ENCODE peak calls at places on chromosomes 16 and 17, in four cellular contexts. X is neural progenitor cell, P is cardiac muscle cell, L is body of pancreas. Z is an unnamed sample. For H3K4me1, the result is how much of the 10 kb centered on the place peaks cover.

GRCh38 chr17:47983492-47984223 is 12.7 kb downstream of the CDK5RAP3 start:
- DNase-seq in X (no peak), P (no peak), L (no peak), Z (no peak)

GRCh38 chr17:73600103-73600871 is 44.0 kb downstream of the SDK2 start:
- DNase-seq in X (no peak), P (peak), L (no peak), Z (no peak)

GRCh38 chr17:80599546-80600305 is 55.1 kb downstream of the RPTOR start:
- DNase-seq in X (no peak), P (no peak), L (peak), Z (no peak)

GRCh38 chr16:80899804-80900592 is 95.6 kb upstream of the CDYL2 start:
- DNase-seq in X (no peak), P (peak), L (peak), Z (peak)

GRCh38 chr17:55407641-55408566 is 13.7 kb downstream of the MMD start:
- DNase-seq in X (no peak), P (peak), L (no peak), Z (no peak)

GRCh38 chr16:69201291-69201690 is 14.3 kb downstream of the SNTB2 start:
- DNase-seq in X (no peak), P (no peak), L (no peak), Z (no peak)

GRCh38 chr17:80082403-80083135 is 18.8 kb upstream of the GAA start:
- DNase-seq in X (peak), P (peak), L (peak), Z (peak)

GRCh38 chr16:87922250-87922871 is 14.0 kb downstream of the CA5A start:
- DNase-seq in X (no peak), P (no peak), L (peak), Z (no peak)

GRCh38 chr17:31842416-31843381 is 16.3 kb downstream of the COPRS start:
- DNase-seq in X (peak), P (peak), L (peak), Z (no peak)

GRCh38 chr17:34235389-34236028 is 19.6 kb upstream of the CCL2 start:
- DNase-seq in X (peak), P (peak), L (peak), Z (no peak)

GRCh38 chr17:48611213-48611612 is 396 bp upstream of the HOXB7 start:
- DNase-seq in X (no peak), P (no peak), L (no peak), Z (no peak)

GRCh38 chr16:86393907-86394626 is 116.3 kb upstream of the FOXF1 start:
- DNase-seq in X (no peak), P (no peak), L (no peak), Z (no peak)

GRCh38 chr17:80611831-80612230 is 67.2 kb downstream of the RPTOR start:
- DNase-seq in X (no peak), P (no peak), L (no peak), Z (no peak)

GRCh38 chr17:43898446-43898845 is 8.9 kb downstream of the MPP2 start:
- DNase-seq in X (no peak), P (no peak), L (no peak), Z (no peak)

GRCh38 chr17:16314189-16314588 is 39.1 kb downstream of the CENPV start:
- DNase-seq in X (no peak), P (no peak), L (no peak), Z (no peak)

GRCh38 chr17:31248986-31249385 is 48.1 kb downstream of the OMG start:
- DNase-seq in X (no peak), P (peak), L (no peak), Z (peak)

GRCh38 chr16:78606572-78606971 is 507.1 kb downstream of the WWOX start:
- DNase-seq in X (peak), P (no peak), L (no peak), Z (no peak)

DNA sequence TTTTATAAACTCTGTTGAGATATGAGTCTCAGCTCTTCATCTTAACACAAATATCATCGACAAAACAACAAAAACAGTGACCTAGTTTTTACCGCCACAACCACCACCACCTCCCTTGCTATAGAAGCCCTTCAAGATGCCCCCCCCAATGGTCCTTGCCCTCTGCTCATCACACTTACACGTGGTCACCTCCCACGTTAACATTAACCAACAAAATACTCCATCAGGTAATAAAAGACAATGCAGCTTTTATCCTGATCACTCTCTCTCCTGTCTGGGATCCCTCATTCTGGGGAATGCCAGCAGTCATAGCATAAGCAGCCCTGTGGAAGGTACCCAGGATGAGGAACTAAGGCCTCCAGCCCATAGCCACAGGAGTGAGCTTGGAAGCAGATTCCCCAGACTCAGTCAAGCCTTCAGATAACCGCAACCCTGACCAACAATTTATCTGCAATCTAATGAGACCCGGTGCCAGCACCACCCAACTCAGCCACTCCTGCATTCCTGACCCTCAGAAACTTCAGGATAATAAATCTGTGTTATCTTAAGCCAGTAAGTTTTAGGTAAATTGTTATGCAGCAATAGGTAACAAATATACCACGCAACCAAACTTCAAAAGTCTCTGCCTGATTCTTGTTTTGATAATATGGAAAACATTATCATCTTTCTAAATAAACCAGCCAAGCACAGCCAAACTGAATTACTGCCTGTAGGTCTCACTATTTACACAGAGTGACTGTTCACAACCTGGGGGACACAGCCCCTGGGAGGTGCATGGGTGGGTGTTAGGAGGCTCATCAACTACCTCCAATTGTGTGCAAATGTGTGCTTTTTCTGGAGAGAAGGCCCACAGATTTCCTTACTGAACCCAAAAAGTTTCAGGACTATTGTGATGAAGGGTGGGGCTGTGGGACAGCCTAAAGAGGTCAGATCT is 6.1 kb downstream of the PECAM1 start:
- DNase-seq in X (no peak), P (no peak), L (no peak), Z (peak)
- H3K4me1 ChIP-seq in X (under half), P (under half), L (under half), Z (under half)

GRCh38 chr16:17591655-17592405 is 121.1 kb upstream of the XYLT1 start:
- DNase-seq in X (no peak), P (no peak), L (no peak), Z (peak)

GRCh38 chr16:17585449-17586080 is 114.8 kb upstream of the XYLT1 start:
- DNase-seq in X (no peak), P (no peak), L (no peak), Z (peak)

GRCh38 chr16:17589898-17590297 is 119.1 kb upstream of the XYLT1 start:
- DNase-seq in X (no peak), P (no peak), L (no peak), Z (no peak)

DNA sequence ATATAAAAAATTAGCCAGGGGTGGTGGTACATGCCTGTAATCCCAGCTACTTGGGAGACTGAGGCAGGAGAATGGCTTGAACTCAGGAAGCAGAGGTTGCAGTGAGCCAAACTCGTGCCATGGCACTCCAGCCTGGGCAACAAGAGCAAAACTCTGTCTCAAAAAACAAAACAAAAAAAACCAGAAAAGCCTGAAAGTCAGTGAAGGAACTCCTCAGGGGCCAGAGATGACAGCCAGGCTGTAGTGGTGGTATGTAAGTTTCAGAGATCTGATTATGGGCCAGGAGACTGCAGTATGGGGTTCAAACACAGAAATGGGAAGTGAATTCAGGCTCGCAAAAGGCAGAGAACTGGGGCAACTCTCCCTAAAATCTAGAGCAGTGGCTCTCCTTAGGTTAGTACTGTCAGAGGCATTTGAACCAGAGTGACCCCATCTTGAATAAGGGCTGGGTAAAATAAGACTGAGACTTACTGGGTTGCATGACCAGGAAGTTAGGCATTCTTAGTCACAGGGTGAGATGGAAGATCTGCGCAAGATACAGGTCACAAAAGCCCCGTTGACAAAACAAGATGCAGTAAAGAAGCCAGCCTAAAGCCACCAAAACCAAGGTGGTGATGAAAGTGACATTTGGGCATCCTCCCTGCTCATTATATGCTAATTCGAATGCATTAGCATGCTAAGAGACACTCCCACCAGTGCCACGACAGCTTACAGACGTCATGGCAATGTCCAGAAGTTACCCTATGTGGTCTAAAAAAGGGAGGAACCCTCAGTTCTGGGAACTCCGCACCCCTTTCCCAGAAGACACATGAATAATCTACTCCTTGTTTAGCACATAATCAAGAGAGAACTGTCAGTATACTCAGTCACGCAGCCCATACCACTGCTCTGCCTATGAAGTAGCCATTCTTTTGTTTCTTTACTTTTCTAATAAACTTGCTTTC is 120.2 kb upstream of the XYLT1 start:
- DNase-seq in X (no peak), P (no peak), L (no peak), Z (no peak)
- H3K4me1 ChIP-seq in X (under half), P (under half), L (under half), Z (under half)

GRCh38 chr16:89446975-89447293 is 43.4 kb downstream of the ANKRD11 start:
- DNase-seq in X (no peak), P (no peak), L (no peak), Z (no peak)

GRCh38 chr16:89443727-89444084 is 46.7 kb downstream of the ANKRD11 start:
- DNase-seq in X (no peak), P (no peak), L (peak), Z (no peak)

GRCh38 chr16:89444151-89444723 is 46.1 kb downstream of the ANKRD11 start:
- DNase-seq in X (no peak), P (no peak), L (no peak), Z (no peak)

GRCh38 chr16:89446136-89446974 is 44.0 kb downstream of the ANKRD11 start:
- DNase-seq in X (no peak), P (no peak), L (no peak), Z (no peak)

DNA sequence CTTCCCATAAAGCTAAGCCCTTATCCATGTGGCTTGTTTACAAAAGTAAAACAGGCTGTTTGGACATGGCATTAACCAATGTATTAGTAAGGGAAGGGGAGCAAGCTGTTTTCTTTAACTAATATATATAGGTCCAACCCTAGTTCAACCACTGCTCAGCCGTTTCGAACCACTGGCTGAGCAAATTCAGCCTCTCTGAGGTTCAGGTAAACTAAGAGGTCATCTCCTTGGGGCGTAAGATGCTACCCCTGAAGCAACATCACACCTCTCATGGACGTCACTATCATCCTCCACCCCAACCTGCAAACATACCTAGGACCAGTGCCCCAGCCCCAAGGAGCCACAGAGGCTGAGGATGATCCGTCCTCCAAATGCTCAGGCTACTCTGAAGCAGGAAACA is 45.2 kb downstream of the ANKRD11 start:
- DNase-seq in X (no peak), P (no peak), L (no peak), Z (no peak)
- H3K4me1 ChIP-seq in X (under half), P (half or more), L (half or more), Z (half or more)

GRCh38 chr17:7024402-7024785 is 1.5 kb downstream of the BCL6B start:
- DNase-seq in X (no peak), P (no peak), L (no peak), Z (no peak)

GRCh38 chr17:7025240-7025639 is 2.4 kb downstream of the BCL6B start:
- DNase-seq in X (no peak), P (no peak), L (no peak), Z (no peak)

GRCh38 chr17:7022791-7023571 is at the start of gene BCL6B:
- DNase-seq in X (peak), P (no peak), L (no peak), Z (no peak)

GRCh38 chr17:7021993-7022778 is 664 bp upstream of the BCL6B start:
- DNase-seq in X (peak), P (peak), L (peak), Z (no peak)

GRCh38 chr17:7023576-7024401 is 939 bp downstream of the BCL6B start:
- DNase-seq in X (peak), P (peak), L (peak), Z (peak)
- H3K4me1 ChIP-seq in X (under half), P (under half), L (under half), Z (under half)

GRCh38 chr16:66401610-66402009 is 25.5 kb upstream of the BEAN1 start:
- DNase-seq in X (no peak), P (no peak), L (no peak), Z (no peak)

GRCh38 chr16:66397736-66398433 is 29.2 kb upstream of the BEAN1 start:
- DNase-seq in X (no peak), P (no peak), L (no peak), Z (no peak)

GRCh38 chr16:66400503-66401380 is 26.4 kb upstream of the BEAN1 start:
- DNase-seq in X (no peak), P (no peak), L (no peak), Z (no peak)

GRCh38 chr16:66399930-66400329 is 27.2 kb upstream of the BEAN1 start:
- DNase-seq in X (peak), P (peak), L (no peak), Z (no peak)

GRCh38 chr16:66399031-66399430 is 28.1 kb upstream of the BEAN1 start:
- DNase-seq in X (no peak), P (peak), L (no peak), Z (no peak)
- H3K4me1 ChIP-seq in X (under half), P (under half), L (under half), Z (under half)

DNA sequence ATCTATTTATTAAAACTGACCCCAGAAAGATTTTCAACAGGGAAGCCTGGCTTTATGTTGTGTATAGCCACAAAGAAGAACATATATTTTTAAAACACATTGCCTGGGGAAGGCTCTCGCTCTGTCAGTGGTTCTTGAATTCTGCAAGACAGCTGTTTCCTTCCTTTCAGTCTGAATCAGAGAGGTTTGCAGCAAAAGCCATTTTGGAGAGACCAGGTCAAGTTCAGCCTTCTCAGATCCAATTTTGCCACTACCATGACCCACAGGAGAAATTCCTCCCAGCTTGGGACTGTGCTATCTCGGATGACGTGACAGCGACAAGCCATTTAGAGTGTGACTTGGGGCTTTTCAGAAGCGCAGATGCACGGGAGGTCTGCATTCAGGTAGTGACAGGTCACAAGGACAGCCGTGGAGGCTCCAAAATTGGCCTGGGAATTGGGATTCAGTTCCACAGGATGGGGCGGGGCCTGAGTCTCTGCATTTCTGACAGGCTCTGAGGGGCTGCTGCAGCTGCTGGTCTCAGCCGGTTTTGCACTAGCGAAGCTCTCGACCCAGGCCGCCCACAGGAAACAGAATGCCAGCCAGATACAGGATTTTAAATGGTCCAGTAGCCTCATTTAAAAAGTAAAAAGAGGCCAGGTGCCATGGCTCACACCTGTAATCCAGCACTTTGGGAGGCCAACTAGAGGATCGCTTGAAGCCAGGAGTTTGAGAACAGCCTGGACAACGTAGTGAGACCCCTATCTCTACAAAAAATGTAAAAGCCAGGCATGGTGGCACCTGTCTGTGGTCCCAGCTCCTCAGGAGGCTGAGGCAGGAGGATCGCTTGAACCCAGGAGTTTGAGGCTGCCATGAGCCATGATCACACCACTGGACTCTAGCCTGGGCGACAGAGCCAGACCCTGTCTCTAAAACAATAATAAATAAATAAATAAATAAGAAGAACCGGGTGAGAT is 196.6 kb upstream of the CIBAR2 start:
- DNase-seq in X (no peak), P (no peak), L (no peak), Z (no peak)
- H3K4me1 ChIP-seq in X (under half), P (half or more), L (under half), Z (under half)

GRCh38 chr16:72168365-72168764 is 3.6 kb downstream of the PMFBP1 start:
- DNase-seq in X (no peak), P (no peak), L (no peak), Z (no peak)
- H3K4me1 ChIP-seq in X (under half), P (under half), L (under half), Z (under half)

GRCh38 chr16:1299868-1300203 is 9.6 kb upstream of the UBE2I start:
- DNase-seq in X (no peak), P (no peak), L (no peak), Z (no peak)

GRCh38 chr16:1298406-1298805 is 11.0 kb upstream of the UBE2I start:
- DNase-seq in X (no peak), P (no peak), L (no peak), Z (no peak)

GRCh38 chr16:1299012-1299867 is 10.2 kb upstream of the UBE2I start:
- DNase-seq in X (no peak), P (no peak), L (peak), Z (no peak)

GRCh38 chr16:1300664-1301476 is 8.6 kb upstream of the UBE2I start:
- DNase-seq in X (peak), P (peak), L (peak), Z (peak)

GRCh38 chr16:1301562-1301961 is 7.9 kb upstream of the UBE2I start:
- DNase-seq in X (no peak), P (no peak), L (no peak), Z (no peak)
- H3K4me1 ChIP-seq in X (under half), P (under half), L (half or more), Z (under half)

DNA sequence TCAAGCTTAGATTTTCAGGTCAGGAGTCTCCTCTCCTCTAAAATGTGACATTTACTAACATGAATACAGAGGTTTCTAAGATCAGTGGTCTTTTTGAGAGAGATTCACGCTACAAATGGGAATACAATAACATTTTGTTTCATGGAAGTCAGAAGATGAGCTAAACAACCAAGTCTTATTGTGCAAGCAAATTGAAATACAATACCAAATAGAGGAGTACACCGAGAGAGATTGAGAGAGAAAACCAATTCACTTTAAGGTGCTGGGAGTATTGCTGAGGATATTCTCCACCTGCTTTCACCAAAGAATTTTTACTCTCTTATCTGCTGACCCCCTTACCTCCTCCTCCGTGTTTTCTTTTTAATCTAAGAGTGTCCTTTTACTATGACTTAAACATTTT is 11.5 kb downstream of the VEZF1 start:
- DNase-seq in X (no peak), P (no peak), L (no peak), Z (no peak)
- H3K4me1 ChIP-seq in X (under half), P (under half), L (under half), Z (under half)

Z was measured in mammary epithelial cell.